ENCODE peak calls at places on chromosomes 3 and 15, in four cellular contexts. S, G, Y and P are unnamed samples. For H3K4me1, the result is how much of the 10 kb centered on the place peaks cover.

GRCh38 chr3:192212979-192213378 is 514.4 kb downstream of the FGF12 start:
- DNase-seq in S (no peak), Y (no peak), G (no peak), P (no peak)

GRCh38 chr15:61275901-61276300 is 46.8 kb upstream of the RORA start:
- DNase-seq in S (peak), Y (no peak), G (no peak), P (no peak)

GRCh38 chr3:112884678-112885290 is 38.1 kb upstream of the CD200R1L start:
- DNase-seq in G (no peak), S (no peak), Y (no peak), P (no peak)

GRCh38 chr3:165939141-165939540 is 101.9 kb upstream of the BCHE start:
- DNase-seq in S (peak), G (no peak), Y (no peak), P (no peak)

GRCh38 chr3:195319060-195319459 is 48.1 kb upstream of the XXYLT1 start:
- DNase-seq in G (no peak), S (no peak), Y (no peak), P (no peak)

GRCh38 chr3:5264896-5265770 is 77.6 kb downstream of the EDEM1 start:
- DNase-seq in S (no peak), G (no peak), Y (no peak), P (peak)

GRCh38 chr15:65286069-65286703 is 497 bp downstream of the PARP16 start:
- DNase-seq in S (peak), G (no peak), Y (peak), P (peak)

GRCh38 chr15:65292938-65293518 is 2.8 kb upstream of the RNU5A-1 start:
- DNase-seq in S (no peak), G (no peak), Y (no peak), P (no peak)

GRCh38 chr3:189710620-189711388 is 79.6 kb downstream of the TP63 start:
- DNase-seq in S (peak), Y (peak), G (no peak), P (peak)

GRCh38 chr15:83305696-83306291 is 21.3 kb upstream of the BNC1 start:
- DNase-seq in G (no peak), Y (no peak), S (no peak), P (peak)

GRCh38 chr3:39848365-39848764 is 39.0 kb downstream of the MYRIP start:
- DNase-seq in Y (no peak), S (no peak), G (no peak), P (no peak)

GRCh38 chr3:78729921-78730320 is 1037.9 kb downstream of the ROBO1 start:
- DNase-seq in G (no peak), S (no peak), Y (no peak), P (no peak)

GRCh38 chr15:60704129-60704528 is 225.2 kb upstream of the ICE2 start:
- DNase-seq in Y (no peak), G (no peak), S (no peak), P (no peak)

GRCh38 chr3:138331143-138331894 is 1.7 kb upstream of the NME9 start:
- DNase-seq in Y (peak), G (no peak), S (peak), P (no peak)

GRCh38 chr3:102733811-102734574 is 299.2 kb downstream of the ZPLD1 start:
- DNase-seq in Y (peak), G (no peak), S (no peak), P (peak)

GRCh38 chr3:158094235-158094916 is 11.8 kb downstream of the SHOX2 start:
- DNase-seq in G (no peak), S (no peak), Y (no peak), P (no peak)

GRCh38 chr15:90808517-90808939 is 59.9 kb upstream of the FURIN start:
- DNase-seq in Y (no peak), S (no peak), G (no peak), P (no peak)

GRCh38 chr3:153944084-153944483 is 177.1 kb upstream of the ARHGEF26 start:
- DNase-seq in S (no peak), G (no peak), Y (no peak), P (no peak)

GRCh38 chr15:77672110-77672509 is 39.4 kb upstream of the LINGO1 start:
- DNase-seq in S (no peak), Y (no peak), G (no peak), P (no peak)

GRCh38 chr3:157543491-157544035 is 40.3 kb upstream of the VEPH1 start:
- DNase-seq in Y (no peak), S (no peak), G (no peak), P (no peak)

GRCh38 chr3:113223831-113224240 is 12.5 kb downstream of the BOC start:
- DNase-seq in Y (no peak), S (no peak), G (no peak), P (no peak)

GRCh38 chr3:109387241-109387640 is 49.9 kb upstream of the DPPA4 start:
- DNase-seq in G (no peak), Y (no peak), S (no peak), P (no peak)

GRCh38 chr3:52137311-52137710 is 16.9 kb downstream of the POC1A start:
- DNase-seq in S (no peak), G (no peak), Y (no peak), P (no peak)

GRCh38 chr15:77012868-77013267 is 17.9 kb downstream of the PSTPIP1 start:
- DNase-seq in G (no peak), S (no peak), Y (no peak), P (no peak)

GRCh38 chr15:99954361-99955180 is 221.3 kb upstream of the LYSMD4 start:
- DNase-seq in S (no peak), Y (peak), G (no peak), P (no peak)

GRCh38 chr3:41075958-41076357 is 123.3 kb upstream of the CTNNB1 start:
- DNase-seq in Y (no peak), S (no peak), G (no peak), P (no peak)

GRCh38 chr3:20380310-20380709 is 194.3 kb upstream of the SGO1 start:
- DNase-seq in S (no peak), Y (no peak), G (no peak), P (no peak)

GRCh38 chr3:45035441-45036301 is 9.6 kb downstream of the CLEC3B start:
- DNase-seq in G (no peak), Y (peak), S (peak), P (no peak)

GRCh38 chr15:41774873-41775417 is 661 bp downstream of the MAPKBP1 start:
- DNase-seq in G (no peak), Y (no peak), S (no peak), P (no peak)

GRCh38 chr3:129694228-129694627 is 87.8 kb upstream of the PLXND1 start:
- DNase-seq in G (peak), S (no peak), Y (no peak), P (no peak)

GRCh38 chr15:85792872-85793621 is 1.7 kb downstream of the KLHL25 start:
- DNase-seq in S (no peak), Y (no peak), G (no peak), P (no peak)

GRCh38 chr3:43581343-43581742 is 40.5 kb downstream of the ANO10 start:
- DNase-seq in S (no peak), G (no peak), Y (peak), P (peak)

GRCh38 chr15:35624881-35625280 is 78.9 kb upstream of the DPH6 start:
- DNase-seq in G (no peak), Y (peak), S (peak), P (peak)

GRCh38 chr3:13083898-13084297 is 10.7 kb upstream of the IQSEC1 start:
- DNase-seq in Y (no peak), S (no peak), G (no peak), P (no peak)

GRCh38 chr15:78943692-78944091 is 1.2 kb downstream of the CTSH start:
- DNase-seq in S (no peak), Y (no peak), G (no peak), P (peak)

GRCh38 chr15:78946493-78946892 is 1.6 kb upstream of the CTSH start:
- DNase-seq in Y (no peak), G (no peak), S (no peak), P (no peak)

GRCh38 chr15:78944202-78944625 is 632 bp downstream of the CTSH start:
- DNase-seq in G (no peak), Y (no peak), S (no peak), P (no peak)

GRCh38 chr15:78942741-78943140 is 2.1 kb downstream of the CTSH start:
- DNase-seq in S (no peak), Y (no peak), G (no peak), P (no peak)

GRCh38 chr15:78944669-78945407 is at the start of gene CTSH:
- DNase-seq in S (peak), Y (peak), G (no peak), P (peak)
- TF ChIP-seq EZH2 in S (no peak), Y (peak), G (no peak), P (no peak)

GRCh38 chr15:73604477-73604876 is 28.7 kb downstream of the NPTN start:
- DNase-seq in S (no peak), Y (no peak), G (no peak), P (no peak)

GRCh38 chr15:73602992-73603391 is 30.2 kb downstream of the NPTN start:
- DNase-seq in S (no peak), G (no peak), Y (no peak), P (no peak)

GRCh38 chr15:73601449-73602425 is 31.5 kb downstream of the NPTN start:
- DNase-seq in S (peak), Y (peak), G (no peak), P (peak)

GRCh38 chr15:73600413-73601050 is 32.7 kb downstream of the NPTN start:
- DNase-seq in S (no peak), G (no peak), Y (no peak), P (peak)

GRCh38 chr15:73602444-73602843 is 30.7 kb downstream of the NPTN start:
- DNase-seq in S (peak), Y (no peak), G (no peak), P (no peak)
- H3K4me1 ChIP-seq in S (half or more), Y (under half), G (under half), P (under half)

GRCh38 chr3:123143669-123144411 is 57.9 kb upstream of the SEC22A start:
- DNase-seq in S (peak), G (no peak), Y (no peak), P (no peak)
- TF ChIP-seq EZH2 in S (no peak), G (no peak), Y (no peak), P (no peak)

GRCh38 chr3:53254810-53255359 is 937 bp downstream of the TKT start:
- DNase-seq in S (peak), Y (peak), G (no peak), P (peak)
- H3K4me1 ChIP-seq in S (under half), Y (under half), G (half or more), P (under half)

GRCh38 chr3:50275160-50275995 is 3.5 kb upstream of the LSMEM2 start:
- DNase-seq in S (no peak), G (no peak), Y (no peak), P (no peak)
- TF ChIP-seq EZH2 in S (no peak), G (no peak), Y (peak), P (peak)

GRCh38 chr3:29319262-29319661 is 38.4 kb downstream of the RBMS3 start:
- DNase-seq in G (no peak), Y (no peak), S (no peak), P (no peak)
- H3K4me1 ChIP-seq in G (under half), Y (under half), S (under half), P (under half)

GRCh38 chr15:80778964-80779657 is at the start of gene CEMIP:
- DNase-seq in Y (peak), S (peak), G (peak), P (peak)

GRCh38 chr15:80779658-80780415 is 667 bp downstream of the CEMIP start:
- DNase-seq in S (peak), Y (peak), G (no peak), P (peak)

GRCh38 chr15:80778621-80778963 is 578 bp upstream of the CEMIP start:
- DNase-seq in Y (no peak), S (no peak), G (no peak), P (no peak)

GRCh38 chr15:80777836-80778620 is 1.1 kb upstream of the CEMIP start:
- DNase-seq in S (no peak), Y (no peak), G (no peak), P (no peak)

DNA sequence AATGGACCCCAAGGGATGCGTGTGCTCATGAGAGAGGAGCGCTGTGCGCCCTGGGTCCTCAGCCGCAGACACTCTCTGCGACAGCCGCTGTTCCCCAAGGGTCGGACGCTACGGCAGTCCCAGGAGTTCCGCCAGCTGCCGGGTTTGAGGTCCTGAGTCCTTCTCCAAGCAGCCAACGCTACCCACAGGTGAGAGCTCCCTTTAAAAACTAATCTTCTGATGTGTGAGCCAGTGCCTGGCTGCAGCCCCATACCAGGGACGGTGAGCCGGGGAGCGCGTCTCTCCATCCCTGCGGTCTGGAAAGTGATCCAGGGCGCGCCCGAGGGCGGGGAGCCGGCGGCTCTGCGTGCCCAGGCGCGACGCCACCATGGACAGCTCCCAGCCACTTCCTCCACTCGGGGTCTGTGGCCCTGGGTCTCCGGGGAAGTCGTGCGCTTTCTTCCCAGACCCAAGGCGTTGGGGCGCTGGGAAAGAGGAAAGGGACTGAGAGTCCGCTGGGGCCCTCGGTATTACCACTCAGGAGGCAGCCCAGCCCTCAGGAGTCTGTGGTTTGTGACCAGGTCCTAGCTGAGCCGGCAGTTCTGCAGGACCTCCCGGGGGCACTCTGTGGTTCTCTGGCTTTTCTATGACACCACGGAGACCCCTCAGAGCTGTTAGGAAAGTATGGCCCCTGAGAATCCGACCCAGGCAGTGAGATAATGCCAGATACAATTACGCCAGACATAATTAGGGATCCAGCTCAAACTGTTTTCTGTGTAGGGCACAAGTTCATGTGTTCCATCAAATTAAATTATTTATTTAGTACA is 1.4 kb downstream of the CEMIP start:
- DNase-seq in G (no peak), S (peak), Y (peak), P (peak)
- TF ChIP-seq EZH2 in G (no peak), S (peak), Y (no peak), P (no peak)

GRCh38 chr3:123080864-123081562 is 14.2 kb downstream of the PDIA5 start:
- DNase-seq in Y (no peak), S (no peak), G (no peak), P (no peak)
- H3K4me1 ChIP-seq in Y (under half), S (under half), G (half or more), P (under half)

GRCh38 chr15:40108855-40109735 is at the start of gene BMF:
- DNase-seq in S (peak), Y (peak), G (peak), P (peak)
- TF ChIP-seq EZH2 in S (no peak), Y (peak), G (no peak), P (no peak)

GRCh38 chr3:127751782-127752181 is 70.5 kb downstream of the MGLL start:
- DNase-seq in Y (no peak), G (no peak), S (no peak), P (no peak)
- H3K4me1 ChIP-seq in Y (under half), G (under half), S (under half), P (under half)